ENCODE peak calls at places on chromosomes 13 and 19, in ten cellular contexts. Z is transverse colon, M is cardiac muscle cell, Q is tibial nerve, O is fibroblast of pulmonary artery, U is IMR-90, P is neural crest cell, I is omental fat pad, Y is nephron progenitor cell, N is mammary epithelial cell. F is an unnamed sample.

GRCh38 chr19:18425515-18426415 is 6.6 kb downstream of the SSBP4 start:
- DNase-seq in Z (peak), M (peak), Q (no peak), O (peak), U (peak), P (no peak), I (no peak), Y (no peak), N (no peak), F (no peak)

GRCh38 chr13:60627071-60627686 is 230.2 kb downstream of the TDRD3 start:
- DNase-seq in Z (no peak), M (peak), Q (no peak), O (peak), U (peak), P (peak), I (no peak), Y (peak), N (no peak), F (peak)

GRCh38 chr19:55673465-55673864 is 1.6 kb upstream of the EPN1 start:
- DNase-seq in Z (no peak), M (no peak), Q (no peak), O (no peak), U (no peak), P (no peak), I (no peak), Y (no peak), N (no peak), F (no peak)

GRCh38 chr13:25286308-25286968 is 850 bp downstream of the MTMR6 start:
- DNase-seq in Z (peak), M (peak), Q (no peak), O (peak), U (peak), P (peak), I (no peak), Y (peak), N (peak), F (peak)

GRCh38 chr13:104389722-104390121 is 1323.5 kb upstream of the SLC10A2 start:
- DNase-seq in Z (no peak), M (peak), Q (no peak), O (peak), U (no peak), P (no peak), I (no peak), Y (no peak), N (no peak), F (no peak)

GRCh38 chr13:72983085-72983768 is 75.6 kb upstream of the KLF5 start:
- DNase-seq in Z (peak), M (peak), Q (no peak), O (peak), U (peak), P (no peak), I (no peak), Y (no peak), N (peak), F (peak)

GRCh38 chr19:58181902-58182576 is 822 bp upstream of the ZNF274 start:
- DNase-seq in Z (peak), M (peak), Q (no peak), O (peak), U (no peak), P (peak), I (no peak), Y (peak), N (peak), F (peak)

GRCh38 chr19:29268721-29269483 is 56.0 kb upstream of the UQCRFS1 start:
- DNase-seq in Z (no peak), M (no peak), Q (no peak), O (no peak), U (no peak), P (no peak), I (no peak), Y (no peak), N (no peak), F (no peak)

GRCh38 chr19:27774337-27774736 is 1438.6 kb downstream of the UQCRFS1 start:
- DNase-seq in Z (no peak), M (no peak), Q (no peak), O (no peak), U (no peak), P (no peak), I (no peak), Y (no peak), N (no peak), F (no peak)
- TF ChIP-seq CTCF in Z (no peak), M (peak), Q (no peak), O (peak), U (no peak), P (peak), I (no peak), Y (no peak), N (peak), F (peak)

GRCh38 chr13:46679369-46680180 is 117.4 kb downstream of the ESD start:
- DNase-seq in Z (peak), M (peak), Q (no peak), O (peak), U (peak), P (no peak), I (no peak), Y (no peak), N (no peak), F (no peak)
- TF ChIP-seq CTCF in Z (no peak), M (peak), Q (no peak), O (peak), U (peak), P (no peak), I (no peak), Y (no peak), N (no peak), F (no peak)

GRCh38 chr13:74136089-74136658 is 2.0 kb upstream of the KLF12 start:
- DNase-seq in Z (peak), M (peak), Q (no peak), O (peak), U (peak), P (peak), I (no peak), Y (peak), N (peak), F (peak)
- TF ChIP-seq CTCF in Z (no peak), M (no peak), Q (no peak), O (peak), U (no peak), P (peak), I (no peak), Y (no peak), N (peak), F (no peak)

DNA sequence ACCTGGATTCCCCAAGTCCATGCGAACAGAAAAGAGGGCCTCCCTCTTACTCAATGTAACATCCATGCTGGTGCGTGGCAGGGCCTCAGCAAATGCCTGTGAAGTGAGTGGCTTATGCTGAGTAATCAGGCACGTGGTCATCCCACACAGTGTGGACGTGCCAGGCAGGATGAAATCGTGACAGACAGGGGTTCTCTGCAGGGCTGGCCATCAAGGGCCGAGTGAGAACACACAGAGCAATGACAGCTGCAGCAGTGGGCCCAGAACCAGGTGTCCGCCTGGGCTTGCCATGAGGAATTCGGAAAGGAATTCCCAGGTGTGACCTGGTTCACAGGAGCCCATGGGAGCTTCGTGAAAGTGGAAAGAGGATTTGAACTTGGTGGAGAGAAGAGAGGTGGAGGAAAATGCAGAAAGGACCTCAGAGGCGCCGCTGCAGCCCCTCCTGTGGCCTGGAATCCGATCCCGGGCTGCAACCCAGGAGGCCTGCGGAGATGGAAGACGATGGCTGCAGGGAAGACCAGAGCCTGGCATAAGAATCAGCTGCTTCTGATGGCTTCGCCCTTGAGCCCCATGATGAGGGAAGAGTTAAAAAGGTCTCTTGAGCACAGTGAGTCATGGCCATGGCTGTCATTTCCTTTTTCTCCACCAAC is 34.6 kb upstream of the SOX1 start:
- DNase-seq in Z (no peak), M (no peak), Q (no peak), O (no peak), U (peak), P (no peak), I (no peak), Y (no peak), N (peak), F (peak)
- TF ChIP-seq CTCF in Z (no peak), M (no peak), Q (no peak), O (no peak), U (no peak), P (no peak), I (no peak), Y (no peak), N (no peak), F (no peak)

DNA sequence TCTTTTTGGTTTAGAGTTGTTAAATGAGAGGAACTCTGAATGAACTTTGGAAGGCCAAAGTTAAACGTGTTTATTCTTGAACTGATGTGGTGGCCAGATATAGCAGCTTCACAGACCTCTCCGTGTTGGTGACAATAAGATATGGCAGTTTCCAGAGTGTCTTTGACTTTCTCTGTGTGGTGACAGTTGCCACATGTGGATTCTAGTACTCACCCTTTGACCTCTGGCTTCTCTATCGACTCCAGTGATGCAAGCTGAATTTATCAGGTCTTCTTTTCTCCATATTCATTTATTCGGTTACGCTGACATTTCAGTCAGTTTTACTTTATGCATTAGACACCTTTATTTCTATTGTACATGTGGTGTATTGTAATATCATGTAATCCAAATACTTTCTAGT is 1469.5 kb downstream of the SLITRK1 start:
- DNase-seq in Z (no peak), M (no peak), Q (no peak), O (no peak), U (no peak), P (no peak), I (no peak), Y (no peak), N (no peak), F (no peak)
- TF ChIP-seq CTCF in Z (no peak), M (no peak), Q (no peak), O (no peak), U (no peak), P (no peak), I (no peak), Y (no peak), N (no peak), F (no peak)

DNA sequence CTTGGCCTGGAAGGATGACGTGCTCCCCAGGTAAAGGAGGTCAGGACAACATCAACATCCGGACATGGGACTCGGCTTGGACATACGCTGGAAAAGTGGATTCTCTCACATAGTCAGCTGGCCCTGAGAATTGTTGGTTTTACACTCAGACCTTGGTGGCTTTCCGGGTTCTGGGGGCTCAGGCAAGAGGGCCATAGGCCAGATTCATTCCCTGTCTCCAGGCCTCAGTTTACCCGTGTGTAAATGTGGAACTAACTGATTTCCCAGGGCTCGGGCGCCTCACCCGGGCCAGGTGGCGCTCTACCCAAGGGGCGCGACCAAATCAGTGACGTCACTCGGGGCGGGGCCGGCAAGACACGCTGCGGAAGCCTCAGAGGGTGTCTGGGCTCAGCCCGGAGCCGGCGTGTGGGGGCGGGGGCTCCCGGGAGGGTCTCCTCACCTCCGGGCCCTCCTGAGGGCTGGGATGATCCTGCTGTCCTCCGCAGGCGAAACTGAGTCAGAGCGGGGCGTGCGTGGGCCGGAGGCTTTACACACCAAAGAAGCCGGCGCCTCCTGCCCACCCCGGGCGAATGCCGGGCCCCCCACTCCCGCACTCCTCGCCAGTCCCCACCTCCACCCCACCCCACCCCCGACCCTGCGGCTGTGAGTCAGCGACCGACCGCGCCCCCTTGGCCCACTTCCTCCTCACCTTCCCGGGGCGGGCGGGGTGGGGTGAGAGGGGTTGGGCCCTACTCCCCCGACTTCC is 861 bp upstream of the VASP start:
- DNase-seq in Z (peak), M (peak), Q (peak), O (peak), U (peak), P (peak), I (peak), Y (peak), N (peak), F (peak)
- TF ChIP-seq CTCF in Z (peak), M (peak), Q (peak), O (peak), U (peak), P (peak), I (no peak), Y (no peak), N (peak), F (no peak)

DNA sequence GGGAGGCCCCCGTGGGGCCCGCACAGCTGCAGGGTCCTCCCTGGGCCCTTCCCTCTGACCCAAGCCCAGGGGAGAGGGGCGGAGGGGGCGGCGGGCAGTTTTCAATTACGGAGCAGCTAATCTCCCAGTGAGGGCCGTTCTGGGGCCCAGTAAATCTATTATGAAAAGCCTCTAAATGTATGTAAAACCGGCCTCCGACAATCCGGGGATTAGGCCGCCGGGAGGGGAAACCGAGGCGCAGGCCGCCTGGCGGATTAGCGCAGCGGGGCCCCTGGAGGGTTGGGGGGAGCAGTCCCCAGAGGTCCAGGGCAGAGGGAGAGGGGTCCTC is 25.1 kb downstream of the EFNA2 start:
- DNase-seq in Z (no peak), M (no peak), Q (no peak), O (no peak), U (no peak), P (no peak), I (no peak), Y (no peak), N (no peak), F (no peak)
- TF ChIP-seq CTCF in Z (no peak), M (no peak), Q (no peak), O (no peak), U (no peak), P (no peak), I (no peak), Y (no peak), N (no peak), F (no peak)

F was measured in MCF 10A.